ENCODE peak calls at places on chromosome 17, in five cellular contexts. J, E, S, O and H are unnamed samples.

GRCh38 chr17:35243459-35244204 is 760 bp downstream of the SLFN5 start:
- DNase-seq in S (peak), O (peak), J (peak), E (no peak), H (peak)

GRCh38 chr17:60579551-60579950 is 20.4 kb upstream of the PPM1D start:
- DNase-seq in J (no peak), O (no peak), S (no peak), E (no peak), H (no peak)

GRCh38 chr17:60345233-60345632 is 46.7 kb downstream of the USP32 start:
- DNase-seq in J (no peak), S (no peak), E (no peak), O (no peak), H (no peak)

GRCh38 chr17:3979276-3979583 is 15.0 kb upstream of the ATP2A3 start:
- DNase-seq in E (peak), S (no peak), J (no peak), O (no peak), H (no peak)

GRCh38 chr17:19538095-19539039 is 4.7 kb downstream of the SLC47A1 start:
- DNase-seq in O (no peak), E (no peak), S (peak), J (no peak), H (peak)

GRCh38 chr17:17994770-17995169 is 22.1 kb downstream of the DRC3 start:
- DNase-seq in S (no peak), J (no peak), E (no peak), O (no peak), H (no peak)

GRCh38 chr17:21105081-21105480 is 21.7 kb upstream of the DHRS7B start:
- DNase-seq in S (no peak), J (no peak), E (no peak), O (no peak), H (no peak)

GRCh38 chr17:13484020-13484419 is 117.7 kb downstream of the HS3ST3A1 start:
- DNase-seq in E (no peak), J (no peak), O (no peak), S (no peak), H (no peak)

GRCh38 chr17:29156781-29157180 is 23.4 kb downstream of the MYO18A start:
- DNase-seq in O (no peak), S (no peak), J (no peak), E (no peak), H (no peak)

GRCh38 chr17:70365098-70365583 is 195.8 kb downstream of the KCNJ2 start:
- DNase-seq in E (no peak), O (no peak), J (no peak), S (no peak), H (no peak)

GRCh38 chr17:46850688-46851028 is 725 bp upstream of the WNT9B start:
- DNase-seq in S (no peak), E (no peak), J (no peak), O (no peak), H (no peak)
- H3K4me3 ChIP-seq in S (no peak), E (no peak), J (no peak), O (no peak), H (no peak)

DNA sequence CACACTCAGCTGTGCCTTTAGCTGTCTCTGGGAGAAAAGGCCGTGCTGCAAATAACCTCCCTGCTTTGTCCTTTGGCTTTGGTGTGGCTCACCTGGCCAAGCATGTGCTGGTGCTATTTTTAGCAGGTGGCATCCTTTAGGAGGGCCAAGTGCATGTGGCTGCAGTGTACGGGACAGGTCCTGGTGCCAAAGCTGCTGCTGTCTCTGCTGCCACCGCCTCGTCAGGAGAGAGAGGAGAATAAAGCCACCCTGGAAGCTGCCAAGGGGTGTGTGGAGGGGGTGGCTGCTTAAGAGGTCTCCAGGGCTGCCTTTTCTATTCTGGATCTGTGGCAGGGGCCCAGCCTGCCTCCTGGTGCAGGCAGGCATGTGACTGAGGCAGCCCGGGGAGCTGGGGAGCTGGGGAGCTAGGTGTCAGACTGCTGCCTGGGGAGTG is 6.2 kb downstream of the AKAP1 start:
- DNase-seq in S (peak), E (peak), O (no peak), J (no peak), H (no peak)
- H3K27ac ChIP-seq in S (peak), E (peak), O (no peak), J (no peak), H (peak)

GRCh38 chr17:31007695-31008373 is 37.0 kb downstream of the RNF135 start:
- DNase-seq in J (no peak), S (no peak), O (no peak), E (no peak), H (no peak)
- H3K4me3 ChIP-seq in J (no peak), S (peak), O (no peak), E (peak), H (peak)

DNA sequence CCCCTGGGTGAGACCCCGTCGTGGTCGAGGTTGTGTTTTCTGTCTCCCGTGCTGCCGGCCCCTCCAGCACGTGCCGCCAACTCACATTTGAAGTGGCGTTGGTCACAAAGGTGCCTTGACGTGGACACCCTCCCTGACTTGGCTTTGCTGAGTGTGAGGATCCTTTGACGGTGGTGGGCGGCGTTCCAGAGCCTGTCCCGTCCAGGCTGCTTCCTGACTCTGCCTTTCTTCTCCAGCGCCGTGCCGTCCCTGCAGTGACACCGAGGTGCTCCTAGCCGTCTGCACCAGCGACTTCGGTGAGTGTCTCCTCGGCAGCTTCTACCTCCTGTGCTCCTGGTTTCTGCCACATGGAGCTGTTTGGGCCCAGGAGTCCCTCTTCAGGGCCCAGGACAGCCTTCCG is 13.5 kb downstream of the METRNL start:
- DNase-seq in S (no peak), E (no peak), J (no peak), O (no peak), H (no peak)
- H3K27ac ChIP-seq in S (no peak), E (no peak), J (no peak), O (no peak), H (no peak)

GRCh38 chr17:64772845-64773299 is 110.8 kb upstream of the SMURF2 start:
- DNase-seq in O (no peak), S (no peak), J (no peak), E (no peak), H (no peak)

GRCh38 chr17:64774888-64775600 is 112.9 kb upstream of the SMURF2 start:
- DNase-seq in O (no peak), S (no peak), E (no peak), J (no peak), H (no peak)

GRCh38 chr17:64775701-64776570 is 113.8 kb upstream of the SMURF2 start:
- DNase-seq in O (no peak), J (no peak), S (no peak), E (no peak), H (no peak)

GRCh38 chr17:64773386-64773835 is 111.3 kb upstream of the SMURF2 start:
- DNase-seq in S (no peak), J (no peak), E (no peak), O (no peak), H (no peak)

GRCh38 chr17:64773836-64774761 is 112.0 kb upstream of the SMURF2 start:
- DNase-seq in O (peak), S (no peak), J (peak), E (no peak), H (peak)
- H3K4me3 ChIP-seq in O (peak), S (no peak), J (no peak), E (no peak), H (peak)

GRCh38 chr17:38600416-38600815 is 5.3 kb downstream of the SRCIN1 start:
- DNase-seq in S (no peak), J (no peak), O (no peak), E (no peak), H (no peak)

GRCh38 chr17:38600906-38601305 is 4.8 kb downstream of the SRCIN1 start:
- DNase-seq in S (no peak), E (no peak), J (peak), O (no peak), H (no peak)

GRCh38 chr17:38602453-38602852 is 3.3 kb downstream of the SRCIN1 start:
- DNase-seq in O (no peak), J (no peak), E (no peak), S (no peak), H (no peak)

GRCh38 chr17:38602862-38603785 is 2.6 kb downstream of the SRCIN1 start:
- DNase-seq in S (no peak), O (no peak), E (no peak), J (no peak), H (no peak)

GRCh38 chr17:38601539-38602351 is 4.0 kb downstream of the SRCIN1 start:
- DNase-seq in S (no peak), E (no peak), J (no peak), O (no peak), H (no peak)
- H3K27ac ChIP-seq in S (no peak), E (no peak), J (no peak), O (no peak), H (no peak)

DNA sequence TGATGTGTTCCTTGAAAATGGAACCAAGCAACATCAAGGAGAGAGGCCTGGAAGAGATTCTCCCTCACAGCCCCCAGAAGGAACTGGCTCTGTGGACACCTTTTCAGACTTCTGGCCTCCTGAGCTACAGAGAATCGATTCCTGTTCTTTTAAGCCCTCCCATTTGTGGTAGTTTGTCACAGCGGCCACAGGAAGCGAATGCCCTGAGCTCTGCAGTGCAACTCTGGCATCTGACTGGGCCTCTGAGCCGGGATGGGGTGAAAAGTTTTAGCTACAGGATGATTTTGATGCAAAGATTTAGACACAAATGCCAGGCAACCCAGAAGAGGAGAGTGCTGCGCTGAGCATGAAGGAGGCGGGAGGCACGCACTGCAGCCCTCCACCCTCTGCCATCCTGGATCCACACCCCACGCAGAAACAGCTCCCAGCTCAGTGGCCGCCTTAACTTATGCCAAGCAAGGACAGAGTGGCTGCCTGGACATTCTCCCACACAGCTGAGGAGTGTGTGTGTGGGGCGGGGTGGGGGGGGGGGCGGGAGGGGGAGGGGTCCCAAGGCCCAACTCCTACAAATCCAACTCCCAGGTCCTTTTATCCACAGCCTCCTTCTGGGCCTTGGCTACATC is 2.2 kb downstream of the TIMP2 start:
- DNase-seq in J (no peak), S (no peak), O (no peak), E (no peak), H (no peak)
- H3K4me3 ChIP-seq in J (no peak), S (peak), O (peak), E (no peak), H (peak)

GRCh38 chr17:38796451-38796850 is 2.9 kb downstream of the PIP4K2B start:
- DNase-seq in J (no peak), O (no peak), S (no peak), E (no peak), H (no peak)
- H3K27ac ChIP-seq in J (no peak), O (no peak), S (peak), E (no peak), H (no peak)